ENCODE peak calls at places on chromosomes 7 and 10, in four cellular contexts. R is tibial nerve, F is transverse colon, S is H1. G is an unnamed sample.
A peak's percentile ranks its signal among the peaks of the same experiment; 100 is the strongest.

GRCh38 chr7:70506463-70506862 is 625.5 kb upstream of the GALNT17 start:
- DNase-seq in R (no peak), F (no peak), S (peak; percentile 66), G (no peak)

GRCh38 chr7:123797673-123798526 is 47.1 kb upstream of the HYAL4 start:
- DNase-seq in R (no peak), F (no peak), S (no peak), G (no peak)

GRCh38 chr10:46536781-46537180 is 19.7 kb downstream of the GPRIN2 start:
- DNase-seq in R (no peak), F (peak; percentile 5), S (no peak), G (no peak)

GRCh38 chr10:62109532-62110293 is 158.9 kb downstream of the RTKN2 start:
- DNase-seq in R (no peak), F (no peak), S (no peak), G (no peak)

GRCh38 chr10:5985029-5985428 is 7.7 kb upstream of the IL15RA start:
- DNase-seq in R (no peak), F (no peak), S (no peak), G (no peak)

GRCh38 chr7:87316846-87317545 is 28.5 kb upstream of the CROT start:
- DNase-seq in R (no peak), F (no peak), S (no peak), G (no peak)

GRCh38 chr7:157013602-157014549 is 3.4 kb upstream of the MNX1 start:
- DNase-seq in R (no peak), F (no peak), S (peak; percentile 58), G (no peak)

GRCh38 chr7:97020601-97021442 is 3.8 kb downstream of the DLX5 start:
- DNase-seq in R (no peak), F (no peak), S (peak; percentile 75), G (no peak)

GRCh38 chr7:50591480-50592438 is 26.6 kb upstream of the DDC start:
- DNase-seq in R (no peak), F (no peak), S (no peak), G (no peak)

GRCh38 chr10:1096287-1096889 is 40.2 kb downstream of the WDR37 start:
- DNase-seq in R (no peak), F (no peak), S (no peak), G (no peak)

GRCh38 chr7:91876391-91877133 is 3.9 kb downstream of the MTERF1 start:
- DNase-seq in R (no peak), F (no peak), S (no peak), G (no peak)

GRCh38 chr10:78754269-78755074 is 314.3 kb upstream of the ZMIZ1 start:
- DNase-seq in R (no peak), F (no peak), S (no peak), G (no peak)

GRCh38 chr7:103573479-103574058 is 127.6 kb upstream of the SLC26A5 start:
- DNase-seq in R (no peak), F (no peak), S (no peak), G (no peak)

GRCh38 chr7:149761307-149761706 is 12.1 kb downstream of the ZNF467 start:
- DNase-seq in R (no peak), F (no peak), S (no peak), G (no peak)

GRCh38 chr10:118970770-118971169 is 58.7 kb upstream of the NANOS1 start:
- DNase-seq in R (no peak), F (no peak), S (no peak), G (no peak)

GRCh38 chr10:60662917-60663614 is 115.2 kb upstream of the CDK1 start:
- DNase-seq in R (no peak), F (no peak), S (no peak), G (no peak)

GRCh38 chr10:103896225-103896624 is 21.8 kb downstream of the STN1 start:
- DNase-seq in R (no peak), F (no peak), S (no peak), G (no peak)

GRCh38 chr10:119269737-119270136 is 62.4 kb downstream of the GRK5 start:
- DNase-seq in R (no peak), F (no peak), S (no peak), G (no peak)

GRCh38 chr10:131312261-131312801 is 810 bp upstream of the TCERG1L start:
- DNase-seq in R (no peak), F (no peak), S (peak; percentile 86), G (peak; percentile 76)

GRCh38 chr7:36406156-36406555 is 16.5 kb downstream of the ANLN start:
- DNase-seq in R (no peak), F (no peak), S (no peak), G (no peak)

GRCh38 chr7:17815318-17815717 is 125.0 kb downstream of the SNX13 start:
- DNase-seq in R (no peak), F (no peak), S (no peak), G (no peak)

GRCh38 chr10:48497965-48498770 is 106.7 kb downstream of the ARHGAP22 start:
- DNase-seq in R (no peak), F (no peak), S (peak; percentile 35), G (no peak)

DNA sequence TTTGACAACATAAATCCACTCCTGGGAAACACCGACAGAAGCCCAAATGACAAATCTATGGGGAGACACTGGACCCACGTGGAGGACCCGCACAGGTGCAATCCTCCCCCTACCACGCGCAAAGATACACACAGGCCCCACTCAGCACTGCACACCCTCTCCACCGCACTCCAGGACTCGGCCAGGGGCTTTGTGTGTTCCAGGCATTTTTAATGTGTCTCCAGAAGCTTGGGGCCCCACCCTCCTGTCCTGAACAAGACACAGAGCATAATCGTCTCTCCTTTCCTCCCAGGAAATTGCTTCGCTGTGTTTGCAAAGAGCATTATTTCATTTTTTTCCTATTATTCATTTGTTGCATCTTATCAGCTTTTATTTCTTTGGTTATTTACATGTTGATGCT is 82.8 kb downstream of the GLI3 start:
- DNase-seq in R (no peak), F (no peak), S (no peak), G (no peak)
- H3K4me1 ChIP-seq in R (peaks cover 6% of the 10 kb centered on the region), F (peaks cover 36% of the 10 kb centered on the region), S (peaks cover 15% of the 10 kb centered on the region), G (peaks cover 12% of the 10 kb centered on the region)

GRCh38 chr7:129054438-129055293 is at the start of gene TNPO3:
- DNase-seq in R (peak; percentile 93), F (peak; percentile 96), S (peak; percentile 95), G (peak; percentile 94)
- TF ChIP-seq EP300 in R (peak; percentile 90), F (no peak), S (no peak), G (no peak)

GRCh38 chr10:31723074-31723750 is 205.4 kb downstream of the ARHGAP12 start:
- DNase-seq in R (no peak), F (no peak), S (no peak), G (peak; percentile 28)

GRCh38 chr10:31724296-31724695 is 204.3 kb downstream of the ARHGAP12 start:
- DNase-seq in R (no peak), F (no peak), S (no peak), G (no peak)

GRCh38 chr10:31725436-31725835 is 203.2 kb downstream of the ARHGAP12 start:
- DNase-seq in R (no peak), F (no peak), S (no peak), G (no peak)

GRCh38 chr10:31721166-31721565 is 207.5 kb downstream of the ARHGAP12 start:
- DNase-seq in R (no peak), F (no peak), S (no peak), G (no peak)
- H3K4me1 ChIP-seq in R (no peaks in the 10 kb centered on the region), F (no peaks in the 10 kb centered on the region), S (no peaks in the 10 kb centered on the region), G (peaks cover 7% of the 10 kb centered on the region)

GRCh38 chr7:80145780-80146422 is 11.3 kb downstream of the GNAI1 start:
- DNase-seq in R (no peak), F (no peak), S (no peak), G (no peak)

GRCh38 chr7:80151274-80151665 is 16.6 kb downstream of the GNAI1 start:
- DNase-seq in R (no peak), F (no peak), S (no peak), G (no peak)

GRCh38 chr7:80146561-80146960 is 11.9 kb downstream of the GNAI1 start:
- DNase-seq in R (no peak), F (no peak), S (no peak), G (no peak)

GRCh38 chr7:80150621-80151273 is 16.1 kb downstream of the GNAI1 start:
- DNase-seq in R (no peak), F (no peak), S (no peak), G (no peak)

GRCh38 chr7:80147543-80148376 is 13.1 kb downstream of the GNAI1 start:
- DNase-seq in R (no peak), F (no peak), S (no peak), G (no peak)
- TF ChIP-seq EP300 in R (no peak), F (no peak), S (no peak), G (no peak)

GRCh38 chr10:112361951-112362770 is 11.8 kb upstream of the ACSL5 start:
- DNase-seq in R (peak; percentile 57), F (peak; percentile 70), S (no peak), G (peak; percentile 62)
- H3K4me1 ChIP-seq in R (peaks cover 7% of the 10 kb centered on the region), F (peaks cover 69% of the 10 kb centered on the region), S (no peaks in the 10 kb centered on the region), G (peaks cover 8% of the 10 kb centered on the region)

GRCh38 chr10:72754275-72755032 is 62.5 kb downstream of the MCU start:
- DNase-seq in R (no peak), F (no peak), S (no peak), G (no peak)

GRCh38 chr10:72759584-72759983 is 67.6 kb downstream of the MCU start:
- DNase-seq in R (no peak), F (no peak), S (no peak), G (no peak)

GRCh38 chr10:72757712-72758111 is 65.8 kb downstream of the MCU start:
- DNase-seq in R (no peak), F (no peak), S (no peak), G (no peak)

GRCh38 chr10:72756674-72757385 is 64.9 kb downstream of the MCU start:
- DNase-seq in R (no peak), F (no peak), S (no peak), G (no peak)

DNA sequence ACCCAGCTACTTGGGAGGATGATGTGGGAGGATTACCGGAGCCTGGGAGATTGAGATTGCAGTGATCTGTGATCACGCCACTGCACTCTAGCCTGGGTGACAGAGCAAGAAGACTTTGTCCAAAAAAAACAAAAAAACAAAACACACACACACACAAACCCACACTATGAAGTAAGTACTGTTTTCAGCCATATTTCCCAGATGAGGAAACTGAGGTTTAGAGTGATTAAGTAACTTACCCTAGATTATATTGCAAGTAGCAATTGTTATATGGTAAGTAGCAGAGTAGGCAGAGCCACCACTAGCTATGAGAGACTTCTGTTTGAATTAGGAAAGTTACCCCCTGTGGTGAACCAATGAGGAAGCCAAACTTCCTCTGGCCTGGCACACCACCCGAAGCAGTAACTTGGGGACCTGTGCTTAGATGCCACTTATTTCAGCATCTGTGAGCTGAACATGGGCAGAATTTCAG is 61.9 kb downstream of the MCU start:
- DNase-seq in R (no peak), F (no peak), S (no peak), G (no peak)
- TF ChIP-seq EP300 in R (no peak), F (no peak), S (no peak), G (no peak)

G was measured in ovary.